ENCODE peak calls at places on chromosome 6, in eight cellular contexts. E, O, J, N, B, T, U and Q are unnamed samples.

GRCh38 chr6:14814016-14814415 is 431.9 kb upstream of the JARID2 start:
- DNase-seq in N (no peak), B (no peak), J (no peak), U (no peak), E (no peak), O (no peak), T (no peak), Q (no peak)

GRCh38 chr6:97060254-97060653 is 135.7 kb downstream of the KLHL32 start:
- DNase-seq in E (no peak), U (no peak), N (no peak), O (no peak), J (no peak), B (no peak), T (no peak), Q (no peak)

GRCh38 chr6:107113460-107114212 is 1.7 kb downstream of the BEND3 start:
- DNase-seq in T (no peak), B (no peak), O (peak; percentile 29), U (no peak), J (no peak), E (no peak), N (no peak), Q (no peak)

GRCh38 chr6:32177182-32177787 is 920 bp upstream of the RNF5 start:
- DNase-seq in J (no peak), E (no peak), T (peak; percentile 24), U (no peak), N (no peak), B (peak; percentile 54), O (no peak), Q (no peak)

GRCh38 chr6:14674867-14675648 is 557.5 kb downstream of the CD83 start:
- DNase-seq in O (no peak), B (no peak), N (no peak), E (no peak), U (no peak), J (no peak), T (no peak), Q (no peak)

GRCh38 chr6:31806470-31807272 is at the start of gene LSM2:
- DNase-seq in E (peak; percentile 97), U (peak; percentile 99), J (peak; percentile 96), B (peak; percentile 95), O (peak; percentile 99), N (peak; percentile 98), T (peak; percentile 91), Q (peak; percentile 99)

GRCh38 chr6:452301-453067 is 60.9 kb downstream of the IRF4 start:
- DNase-seq in T (no peak), J (no peak), N (no peak), O (no peak), E (no peak), B (no peak), U (no peak), Q (no peak)

GRCh38 chr6:136728976-136729515 is 63.2 kb downstream of the MAP3K5 start:
- DNase-seq in N (no peak), U (no peak), T (no peak), B (no peak), E (no peak), O (no peak), J (no peak), Q (no peak)

GRCh38 chr6:1244941-1245340 is 67.0 kb upstream of the FOXQ1 start:
- DNase-seq in U (no peak), T (no peak), B (no peak), J (no peak), E (no peak), N (no peak), O (no peak), Q (no peak)

GRCh38 chr6:84466521-84466920 is 239.1 kb upstream of the CEP162 start:
- DNase-seq in O (no peak), J (no peak), B (peak; percentile 93), T (peak; percentile 63), N (no peak), E (no peak), U (no peak), Q (no peak)
- TF ChIP-seq CTCF in O (no peak), J (no peak), B (no peak), T (no peak), N (no peak), E (no peak), U (no peak), Q (no peak)

GRCh38 chr6:157076427-157076774 is 246.9 kb downstream of the TMEM242 start:
- DNase-seq in O (no peak), J (no peak), B (no peak), T (no peak), E (no peak), U (no peak), N (no peak), Q (no peak)

GRCh38 chr6:157079277-157079676 is 244.0 kb downstream of the TMEM242 start:
- DNase-seq in E (no peak), O (no peak), B (no peak), J (no peak), U (no peak), T (no peak), N (no peak), Q (no peak)

GRCh38 chr6:157078326-157078725 is 245.0 kb downstream of the TMEM242 start:
- DNase-seq in E (no peak), B (no peak), U (no peak), N (no peak), O (no peak), J (no peak), T (no peak), Q (no peak)

GRCh38 chr6:157075549-157076426 is 247.5 kb downstream of the TMEM242 start:
- DNase-seq in N (no peak), O (no peak), E (no peak), U (no peak), B (peak; percentile 64), J (no peak), T (no peak), Q (peak; percentile 31)

GRCh38 chr6:157077251-157077650 is 246.1 kb downstream of the TMEM242 start:
- DNase-seq in J (no peak), U (no peak), E (no peak), N (no peak), O (no peak), B (no peak), T (no peak), Q (no peak)
- TF ChIP-seq CTCF in J (no peak), U (no peak), E (no peak), N (no peak), O (no peak), B (no peak), T (no peak), Q (no peak)

DNA sequence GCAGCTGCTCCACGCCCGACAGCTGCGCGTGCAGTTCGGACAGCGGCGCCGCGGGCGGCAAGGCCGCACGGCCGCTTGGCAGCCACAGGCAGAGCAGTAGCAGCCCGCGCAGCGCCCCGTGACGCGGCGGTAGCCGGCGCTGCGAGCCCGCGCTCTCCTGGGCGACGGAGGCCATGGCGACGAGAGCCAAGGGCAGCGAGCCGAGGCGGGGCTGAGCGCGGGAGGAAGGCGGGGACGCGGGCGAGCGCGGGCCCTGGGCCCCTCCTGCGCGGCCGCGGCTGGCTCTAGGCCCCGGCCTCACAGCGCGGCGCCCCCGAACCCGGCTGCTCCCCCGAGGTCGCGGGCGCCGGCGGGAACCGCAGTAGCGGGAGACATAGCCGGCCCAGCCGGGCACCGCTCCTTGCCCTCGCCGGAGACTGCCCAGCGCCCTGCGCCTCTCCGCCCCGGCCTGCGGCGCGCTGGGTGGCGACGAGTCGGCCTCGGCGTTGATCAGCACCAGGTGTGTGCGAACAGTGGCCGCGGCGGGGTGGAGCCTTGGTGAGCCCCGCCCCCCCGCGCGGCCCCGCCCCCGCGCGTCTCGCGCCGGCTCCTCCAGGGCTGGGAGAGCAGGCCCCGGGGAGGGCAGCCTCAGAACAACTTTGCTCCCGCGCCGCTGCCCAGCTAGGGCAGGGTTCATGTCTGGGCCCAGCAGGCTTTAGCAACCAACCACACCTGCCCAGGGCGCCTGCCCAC is at the start of gene LRP11:
- DNase-seq in J (peak; percentile 89), E (peak; percentile 93), B (peak; percentile 69), T (no peak), O (peak; percentile 90), N (peak; percentile 82), U (peak; percentile 89), Q (peak; percentile 96)
- TF ChIP-seq CTCF in J (no peak), E (no peak), B (no peak), T (no peak), O (no peak), N (no peak), U (no peak), Q (no peak)

DNA sequence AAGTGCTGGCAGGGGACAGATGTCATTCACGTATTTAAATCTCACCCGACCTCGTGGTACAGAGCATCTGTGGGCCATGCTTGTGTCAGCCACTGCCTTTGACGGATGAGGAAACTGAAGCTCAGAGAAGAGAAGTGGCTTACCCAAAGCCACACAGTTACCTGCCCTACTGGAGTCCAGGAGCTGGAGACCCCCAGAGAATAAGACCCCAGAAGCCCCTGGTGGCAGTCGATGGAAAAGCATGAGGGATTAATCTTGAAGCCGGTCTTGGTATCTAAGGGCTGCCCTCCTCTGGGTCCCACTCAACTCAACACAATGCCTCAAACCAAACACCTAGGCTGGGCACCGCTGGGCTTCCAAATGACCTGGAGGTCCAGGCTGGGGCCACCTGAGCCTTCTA is 83.1 kb downstream of the GRM4 start:
- DNase-seq in J (no peak), O (no peak), T (no peak), U (no peak), B (no peak), E (no peak), N (no peak), Q (no peak)
- TF ChIP-seq CTCF in J (peak; percentile 66), O (no peak), T (peak; percentile 29), U (peak; percentile 54), B (peak; percentile 54), E (no peak), N (no peak), Q (peak; percentile 17)